ENCODE peak calls at places on chromosomes 16 and 17, in nine cellular contexts. N is PC-3, U is MM.1S, T is SK-N-SH, Q is HCT116, R is PC-9, J is hepatocyte, E is GM23248, H is Karpas-422. C is an unnamed sample.
A peak's percentile ranks its signal among the peaks of the same experiment; 100 is the strongest.

GRCh38 chr17:42178817-42179216 is 2.1 kb downstream of the KCNH4 start:
- DNase-seq in R (no peak), E (no peak), N (no peak), T (no peak), J (no peak), Q (no peak), U (peak; percentile 79), H (no peak), C (peak; percentile 16)

GRCh38 chr17:65583921-65584603 is 22.6 kb upstream of the AXIN2 start:
- DNase-seq in Q (no peak), U (no peak), N (no peak), E (no peak), J (no peak), R (no peak), H (no peak), T (peak; percentile 49), C (no peak)

GRCh38 chr16:30472328-30472942 is at the start of gene ITGAL:
- DNase-seq in E (no peak), R (no peak), U (peak; percentile 93), N (no peak), J (no peak), T (no peak), H (peak; percentile 58), Q (no peak), C (peak; percentile 90)

GRCh38 chr16:6558661-6559060 is 774.0 kb upstream of the RBFOX1 start:
- DNase-seq in J (no peak), U (no peak), Q (no peak), H (no peak), R (no peak), N (no peak), E (no peak), T (no peak), C (no peak)

GRCh38 chr17:39952665-39953470 is 9.9 kb upstream of the GSDMA start:
- DNase-seq in R (peak; percentile 80), E (peak; percentile 96), H (peak; percentile 98), U (peak; percentile 94), J (peak; percentile 98), T (peak; percentile 98), Q (peak; percentile 90), N (peak; percentile 79), C (peak; percentile 92)

GRCh38 chr17:7549401-7550055 is 670 bp downstream of the TNFSF12 start:
- DNase-seq in N (no peak), H (no peak), J (no peak), E (peak; percentile 52), U (no peak), T (no peak), R (no peak), Q (no peak), C (no peak)

GRCh38 chr17:70621593-70621992 is 452.3 kb downstream of the KCNJ2 start:
- DNase-seq in E (peak; percentile 4), R (no peak), T (no peak), H (no peak), U (no peak), Q (no peak), J (no peak), N (no peak), C (no peak)

GRCh38 chr17:31487648-31488263 is 96.3 kb downstream of the RAB11FIP4 start:
- DNase-seq in T (peak; percentile 97), N (peak; percentile 90), U (peak; percentile 97), E (peak; percentile 71), Q (peak; percentile 87), R (peak; percentile 88), J (peak; percentile 98), H (peak; percentile 95), C (peak; percentile 95)

GRCh38 chr17:39926588-39927100 is 757 bp downstream of the ORMDL3 start:
- DNase-seq in R (peak; percentile 37), N (peak; percentile 21), H (peak; percentile 74), T (peak; percentile 69), E (peak; percentile 61), J (peak; percentile 66), U (peak; percentile 70), Q (no peak), C (peak; percentile 72)

GRCh38 chr17:80147035-80147939 is at the start of gene EIF4A3:
- DNase-seq in N (peak; percentile 100), J (peak; percentile 99), E (peak; percentile 100), U (peak; percentile 100), T (peak; percentile 100), R (peak; percentile 91), H (peak; percentile 99), Q (peak; percentile 99), C (peak; percentile 100)

GRCh38 chr17:80154166-80154565 is 7.2 kb upstream of the EIF4A3 start:
- DNase-seq in H (no peak), J (no peak), R (no peak), T (no peak), Q (no peak), U (no peak), E (no peak), N (no peak), C (peak; percentile 36)

GRCh38 chr17:80153004-80153403 is 6.1 kb upstream of the EIF4A3 start:
- DNase-seq in R (no peak), T (no peak), N (no peak), H (no peak), E (no peak), J (no peak), Q (no peak), U (no peak), C (peak; percentile 98)

GRCh38 chr17:80151333-80151732 is 4.4 kb upstream of the EIF4A3 start:
- DNase-seq in H (no peak), Q (no peak), R (no peak), T (no peak), J (peak; percentile 61), U (no peak), E (peak; percentile 71), N (no peak), C (no peak)

DNA sequence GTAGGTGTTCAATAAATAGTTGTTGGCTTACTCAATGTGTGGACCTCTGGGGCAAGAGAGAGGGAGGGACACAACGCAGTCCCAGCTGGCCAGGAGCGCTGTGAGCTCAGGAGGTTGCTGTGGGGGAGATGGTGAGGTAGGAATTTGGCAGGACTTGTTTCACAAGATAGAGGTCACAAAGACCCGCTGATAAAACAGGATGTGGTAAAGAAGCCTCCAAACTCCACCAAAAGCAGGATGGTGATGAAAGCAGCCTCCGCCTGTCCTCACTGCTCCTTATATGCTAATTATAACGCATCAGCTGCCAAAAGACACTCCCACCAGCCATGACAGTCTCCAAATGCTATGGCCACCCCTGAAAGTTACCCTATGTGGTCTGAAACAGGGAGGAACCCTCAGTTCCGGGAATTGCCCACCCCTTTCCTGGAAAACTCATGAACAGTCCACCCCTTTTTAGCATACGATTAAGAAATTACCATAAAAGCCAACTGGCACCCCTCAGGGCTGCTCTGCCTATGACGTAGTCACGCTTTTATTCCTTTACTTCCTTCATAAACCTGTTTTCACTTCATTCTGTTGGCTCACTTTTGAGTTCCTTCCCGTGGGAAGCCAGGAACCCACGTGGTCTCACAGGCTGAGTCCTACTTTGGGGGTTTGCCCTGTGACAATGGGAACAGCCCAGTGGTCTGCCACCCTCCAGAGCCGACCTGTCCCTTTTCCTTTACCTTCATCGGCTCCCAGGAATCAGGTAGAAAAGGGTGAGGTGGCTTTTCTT is 5.3 kb upstream of the EIF4A3 start:
- DNase-seq in Q (no peak), H (no peak), R (peak; percentile 69), U (no peak), N (no peak), E (no peak), J (no peak), T (no peak), C (peak; percentile 42)
- H3K9me3 ChIP-seq in Q (peaks cover 4% of the 10 kb centered on the region), H (peaks cover 5% of the 10 kb centered on the region), R (no peaks in the 10 kb centered on the region), U (no peaks in the 10 kb centered on the region), N (peaks cover 7% of the 10 kb centered on the region), E (no peaks in the 10 kb centered on the region), J (no peaks in the 10 kb centered on the region), T (no peaks in the 10 kb centered on the region), C (peaks cover 25% of the 10 kb centered on the region)

GRCh38 chr17:6305613-6306360 is 129.1 kb downstream of the AIPL1 start:
- DNase-seq in U (no peak), R (no peak), T (no peak), N (no peak), E (no peak), J (no peak), H (no peak), Q (no peak), C (peak; percentile 19)
- H3K9me2 ChIP-seq in U (no peaks in the 10 kb centered on the region), R (no peaks in the 10 kb centered on the region), T (no peaks in the 10 kb centered on the region), N (no peaks in the 10 kb centered on the region), E (no peaks in the 10 kb centered on the region), J (no peaks in the 10 kb centered on the region), H (no peaks in the 10 kb centered on the region), Q (no peaks in the 10 kb centered on the region), C (no peaks in the 10 kb centered on the region)

DNA sequence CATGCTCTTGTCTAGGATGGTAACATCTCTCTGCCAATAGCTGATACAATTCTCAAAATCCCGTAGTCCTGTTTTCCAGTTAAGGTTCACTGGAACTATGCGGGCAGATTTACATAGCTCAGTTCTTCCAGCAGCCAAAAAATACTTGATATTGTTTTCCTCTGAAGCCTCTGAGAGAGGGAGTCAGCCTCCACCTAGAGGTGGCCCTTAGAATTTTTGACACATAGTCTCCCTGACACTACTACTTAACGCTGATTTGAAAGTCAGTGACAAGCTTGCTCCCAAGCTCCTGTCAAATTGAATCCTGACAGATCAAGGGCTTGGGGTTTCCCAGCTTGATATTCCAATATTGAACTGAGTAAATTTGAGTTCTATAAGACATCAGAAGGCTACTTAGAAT is 1780.1 kb downstream of the TP53TG3F start:
- DNase-seq in Q (no peak), R (peak; percentile 33), H (no peak), N (no peak), J (no peak), U (no peak), E (no peak), T (no peak), C (no peak)
- H3K9me3 ChIP-seq in Q (peaks cover 29% of the 10 kb centered on the region), R (no peaks in the 10 kb centered on the region), H (peaks cover 41% of the 10 kb centered on the region), N (no peaks in the 10 kb centered on the region), J (no peaks in the 10 kb centered on the region), U (no peaks in the 10 kb centered on the region), E (no peaks in the 10 kb centered on the region), T (no peaks in the 10 kb centered on the region), C (peaks cover 4% of the 10 kb centered on the region)

GRCh38 chr17:36089888-36090836 is at the start of gene CCL3:
- DNase-seq in T (no peak), Q (no peak), E (peak; percentile 6), R (no peak), N (peak; percentile 2), U (peak; percentile 94), H (peak; percentile 90), J (peak; percentile 27), C (peak; percentile 51)

GRCh38 chr17:36094232-36094631 is 4.3 kb upstream of the CCL3 start:
- DNase-seq in R (no peak), H (no peak), N (no peak), U (no peak), Q (no peak), J (no peak), T (no peak), E (no peak), C (no peak)

GRCh38 chr17:36094746-36095145 is 4.8 kb upstream of the CCL3 start:
- DNase-seq in U (no peak), E (no peak), H (no peak), R (no peak), J (no peak), T (no peak), Q (no peak), N (no peak), C (no peak)

GRCh38 chr17:36088559-36089376 is 1.2 kb downstream of the CCL3 start:
- DNase-seq in N (no peak), E (no peak), R (no peak), T (no peak), H (no peak), U (no peak), J (no peak), Q (no peak), C (no peak)

DNA sequence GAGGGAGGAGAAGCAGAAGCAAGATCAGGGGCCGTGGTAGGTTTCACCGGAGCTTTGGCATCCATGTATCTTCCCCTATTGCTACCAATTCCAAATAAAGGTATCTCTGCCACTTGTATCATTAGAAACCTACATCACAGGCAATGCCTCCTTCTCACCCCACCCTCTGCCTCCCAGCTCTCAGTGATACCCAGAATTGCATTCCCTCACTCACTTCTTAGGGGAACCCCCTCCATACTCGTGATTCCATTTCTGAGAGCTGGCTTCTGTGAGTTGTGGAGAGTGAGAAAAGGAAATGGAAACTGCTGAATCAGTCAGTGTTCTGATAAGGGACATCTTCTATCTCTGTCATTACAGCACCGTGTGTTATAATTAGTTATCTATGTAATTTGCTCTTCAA is 2.3 kb upstream of the CCL3 start:
- DNase-seq in H (no peak), E (no peak), U (peak; percentile 94), J (no peak), R (no peak), Q (no peak), T (no peak), N (no peak), C (no peak)
- H3K9me2 ChIP-seq in H (no peaks in the 10 kb centered on the region), E (no peaks in the 10 kb centered on the region), U (no peaks in the 10 kb centered on the region), J (no peaks in the 10 kb centered on the region), R (no peaks in the 10 kb centered on the region), Q (no peaks in the 10 kb centered on the region), T (no peaks in the 10 kb centered on the region), N (no peaks in the 10 kb centered on the region), C (no peaks in the 10 kb centered on the region)

C was measured in OCI-LY7.